ENCODE peak calls at places on chromosome 1, in six cellular contexts. Q is H9, R is neuronal stem cell, H is H1, Z is IMR-90, K is trophoblast cell. B is an unnamed sample.

GRCh38 chr1:205339197-205339702 is 17.5 kb downstream of the KLHDC8A start:
- DNase-seq in Q (no peak), R (no peak), H (no peak), Z (no peak), K (no peak), B (no peak)

GRCh38 chr1:241475688-241476087 is 43.9 kb downstream of the FH start:
- DNase-seq in Q (no peak), R (no peak), H (no peak), Z (peak; percentile 47), K (peak; percentile 2), B (peak; percentile 5)

GRCh38 chr1:151993734-151994496 is at the start of gene S100A10:
- DNase-seq in Q (peak; percentile 70), R (no peak), H (no peak), Z (peak; percentile 68), K (peak; percentile 95), B (peak; percentile 77)

GRCh38 chr1:84260852-84261518 is 40.5 kb upstream of the SAMD13 start:
- DNase-seq in Q (no peak), R (no peak), H (no peak), Z (peak; percentile 38), K (no peak), B (no peak)

GRCh38 chr1:159935305-159935704 is 10.0 kb upstream of the TAGLN2 start:
- DNase-seq in Q (no peak), R (no peak), H (no peak), Z (no peak), K (no peak), B (no peak)

GRCh38 chr1:112698366-112699310 is 8.3 kb downstream of the RHOC start:
- DNase-seq in Q (no peak), R (no peak), H (no peak), Z (no peak), K (peak; percentile 47), B (no peak)

GRCh38 chr1:223763881-223764280 is 51.5 kb downstream of the CAPN2 start:
- DNase-seq in Q (no peak), R (no peak), H (no peak), Z (no peak), K (no peak), B (no peak)

GRCh38 chr1:230957580-230957989 is 21.1 kb downstream of the TTC13 start:
- DNase-seq in Q (no peak), R (no peak), H (no peak), Z (no peak), K (no peak), B (no peak)

GRCh38 chr1:182889997-182890396 is 50.9 kb downstream of the DHX9 start:
- DNase-seq in Q (no peak), R (no peak), H (no peak), Z (no peak), K (no peak), B (no peak)

GRCh38 chr1:205994342-205994741 is 8.9 kb downstream of the RAB7B start:
- DNase-seq in Q (no peak), R (no peak), H (no peak), Z (no peak), K (no peak), B (no peak)

GRCh38 chr1:112358061-112358770 is 37.8 kb upstream of the CTTNBP2NL start:
- DNase-seq in Q (no peak), R (no peak), H (no peak), Z (peak; percentile 8), K (no peak), B (peak; percentile 71)

DNA sequence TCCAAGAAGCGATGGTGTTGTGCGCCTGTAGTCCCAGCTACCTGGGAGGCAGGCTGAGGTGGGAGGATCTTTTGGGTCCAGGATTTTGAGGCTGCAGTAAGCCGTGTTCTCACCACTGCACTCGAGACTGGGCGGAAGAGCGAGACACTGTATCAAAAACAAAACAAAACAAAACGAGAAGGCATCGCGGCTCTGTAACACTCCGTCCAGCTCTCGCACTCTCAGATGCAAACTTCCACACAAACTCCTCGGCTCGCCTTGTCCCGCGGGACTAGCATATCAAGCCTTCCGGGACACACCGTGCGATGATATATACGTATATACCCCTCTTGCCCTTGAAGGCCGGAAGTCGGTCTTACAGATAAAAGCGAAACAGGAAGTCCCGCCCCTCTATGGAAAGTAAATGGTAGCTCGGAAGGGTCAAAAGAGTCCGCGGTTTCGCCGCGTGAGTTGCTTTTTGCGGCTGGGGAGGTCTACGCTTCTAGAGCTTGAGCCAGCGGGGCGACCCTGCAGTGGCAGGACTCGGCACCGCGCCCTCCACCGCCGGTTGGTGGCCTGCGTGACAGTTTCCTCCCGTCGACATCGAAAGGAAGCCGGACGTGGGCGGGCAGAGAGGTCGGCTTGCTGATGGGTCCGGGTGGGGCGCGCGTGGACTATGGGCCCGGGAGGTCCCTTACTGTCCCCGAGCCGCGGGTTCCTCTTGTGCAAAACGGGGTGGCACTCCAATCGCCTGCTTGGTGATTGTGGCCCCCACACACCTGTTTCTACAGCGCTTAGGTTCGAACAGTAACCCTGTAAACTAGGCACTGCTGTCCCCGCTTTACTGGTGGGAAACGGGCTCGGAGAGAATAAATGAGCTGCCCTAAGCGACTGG is at the start of gene COA6:
- DNase-seq in Q (peak; percentile 92), R (peak; percentile 92), H (peak; percentile 75), Z (peak; percentile 97), K (peak; percentile 97), B (peak; percentile 98)
- H4K8ac ChIP-seq in Q (no peak within 1 kb of the TSS), R (no peak within 1 kb of the TSS), H (peak within 1 kb of the TSS; percentile 93), Z (peak within 1 kb of the TSS; percentile 75), K (peak within 1 kb of the TSS; percentile 98), B (peak within 1 kb of the TSS; percentile 97)

GRCh38 chr1:42302034-42302433 is 33.0 kb downstream of the FOXJ3 start:
- DNase-seq in Q (no peak), R (no peak), H (no peak), Z (no peak), K (no peak), B (no peak)
- H3K4ac ChIP-seq in Q (no peak overlapping the region), R (no peak overlapping the region), H (no peak overlapping the region), Z (no peak overlapping the region), K (no peak overlapping the region), B (no peak overlapping the region)

DNA sequence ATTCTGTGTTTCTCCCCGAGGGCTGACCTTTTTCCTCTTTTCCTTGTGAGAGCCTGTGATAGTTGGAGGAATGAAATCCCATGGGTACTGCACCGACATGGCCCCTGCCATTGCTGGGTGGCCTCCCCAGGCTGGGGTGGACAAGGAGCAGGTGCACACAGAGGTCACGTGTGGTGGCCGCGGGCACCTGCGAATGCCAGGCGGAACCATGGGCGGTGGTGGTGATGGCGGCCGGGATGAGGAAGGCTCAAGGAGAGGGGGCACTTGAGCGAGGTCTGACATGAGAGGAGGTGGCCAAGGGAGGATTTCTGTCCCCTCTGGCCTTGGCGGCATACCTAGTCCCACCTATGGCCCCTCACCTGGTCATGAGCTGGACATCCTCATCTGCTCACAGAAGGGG is 69.6 kb downstream of the AJAP1 start:
- DNase-seq in Q (no peak), R (no peak), H (no peak), Z (no peak), K (no peak), B (no peak)
- H3K14ac ChIP-seq in Q (no peak overlapping the region), R (no peak overlapping the region), H (no peak overlapping the region), Z (no peak overlapping the region), K (no peak overlapping the region), B (no peak overlapping the region)

GRCh38 chr1:32010246-32010645 is 3.4 kb upstream of the KHDRBS1 start:
- DNase-seq in Q (no peak), R (no peak), H (no peak), Z (no peak), K (no peak), B (no peak)

GRCh38 chr1:32014937-32015363 is 1.3 kb downstream of the KHDRBS1 start:
- DNase-seq in Q (no peak), R (no peak), H (no peak), Z (no peak), K (no peak), B (no peak)

GRCh38 chr1:32013386-32014198 is at the start of gene KHDRBS1:
- DNase-seq in Q (peak; percentile 97), R (peak; percentile 99), H (peak; percentile 93), Z (peak; percentile 99), K (peak; percentile 100), B (peak; percentile 99)

GRCh38 chr1:32014199-32014936 is 700 bp downstream of the KHDRBS1 start:
- DNase-seq in Q (peak; percentile 39), R (peak; percentile 20), H (no peak), Z (peak; percentile 36), K (peak; percentile 56), B (peak; percentile 69)

GRCh38 chr1:32012709-32013385 is 821 bp upstream of the KHDRBS1 start:
- DNase-seq in Q (no peak), R (peak; percentile 6), H (no peak), Z (no peak), K (no peak), B (no peak)
- H4K8ac ChIP-seq in Q (no peak overlapping the region), R (no peak overlapping the region), H (peak overlapping the region; percentile 91), Z (peak overlapping the region; percentile 92), K (peak overlapping the region; percentile 93), B (peak overlapping the region; percentile 83)

B was measured in mesenchymal stem cell.